ENCODE peak calls at places on chromosome 1, in five cellular contexts. Y, P, G, N and H are unnamed samples. For H3K27me3, the result is how much of the 10 kb centered on the place peaks cover.

GRCh38 chr1:64172458-64172983 is 30.9 kb upstream of the UBE2U start:
- DNase-seq in Y (no peak), P (no peak), G (peak), N (no peak), H (no peak)

GRCh38 chr1:9721606-9722377 is 70.3 kb downstream of the PIK3CD start:
- DNase-seq in Y (peak), P (no peak), G (peak), N (no peak), H (no peak)

GRCh38 chr1:109370712-109371270 is 26.9 kb downstream of the SORT1 start:
- DNase-seq in Y (no peak), P (no peak), G (no peak), N (no peak), H (no peak)

GRCh38 chr1:239861985-239862384 is 229.7 kb upstream of the FMN2 start:
- DNase-seq in Y (no peak), P (no peak), G (no peak), N (no peak), H (no peak)

GRCh38 chr1:74513396-74513795 is 985 bp upstream of the LRRC53 start:
- DNase-seq in Y (no peak), P (no peak), G (no peak), N (no peak), H (no peak)

GRCh38 chr1:150093805-150094204 is 26.2 kb downstream of the VPS45 start:
- DNase-seq in Y (no peak), P (no peak), G (no peak), N (no peak), H (no peak)

GRCh38 chr1:179953974-179954493 is 576 bp upstream of the CEP350 start:
- DNase-seq in Y (no peak), P (no peak), G (peak), N (peak), H (no peak)

GRCh38 chr1:95888877-95889799 is 655.1 kb downstream of the RWDD3 start:
- DNase-seq in Y (no peak), P (no peak), G (no peak), N (no peak), H (no peak)

GRCh38 chr1:247110627-247111258 is 6.6 kb upstream of the ZNF669 start:
- DNase-seq in Y (no peak), P (no peak), G (peak), N (no peak), H (no peak)

GRCh38 chr1:51088474-51088873 is 13.6 kb upstream of the C1orf185 start:
- DNase-seq in Y (no peak), P (no peak), G (no peak), N (no peak), H (no peak)

GRCh38 chr1:190478193-190479007 is 736 bp upstream of the BRINP3 start:
- DNase-seq in Y (no peak), P (no peak), G (peak), N (no peak), H (no peak)

GRCh38 chr1:174795806-174796205 is 203.9 kb upstream of the CACYBP start:
- DNase-seq in Y (no peak), P (no peak), G (no peak), N (no peak), H (no peak)

GRCh38 chr1:245871881-245872280 is 635.2 kb downstream of the SMYD3 start:
- DNase-seq in Y (no peak), P (no peak), G (no peak), N (no peak), H (no peak)

GRCh38 chr1:248127653-248128052 is 17.3 kb upstream of the OR2M5 start:
- DNase-seq in Y (no peak), P (no peak), G (no peak), N (no peak), H (no peak)

GRCh38 chr1:159229896-159230295 is 25.2 kb downstream of the ACKR1 start:
- DNase-seq in Y (no peak), P (no peak), G (no peak), N (no peak), H (no peak)

GRCh38 chr1:209756608-209757445 is 974 bp downstream of the TRAF3IP3 start:
- DNase-seq in Y (peak), P (no peak), G (no peak), N (no peak), H (no peak)

GRCh38 chr1:212260557-212261342 is 24.5 kb upstream of the PPP2R5A start:
- DNase-seq in Y (no peak), P (no peak), G (peak), N (no peak), H (no peak)

GRCh38 chr1:231334079-231334666 is 3.5 kb downstream of the EXOC8 start:
- DNase-seq in Y (no peak), P (no peak), G (no peak), N (no peak), H (no peak)

GRCh38 chr1:960371-961131 is at the start of gene KLHL17:
- DNase-seq in Y (peak), P (peak), G (peak), N (peak), H (peak)

GRCh38 chr1:77412069-77412793 is 130.4 kb downstream of the AK5 start:
- DNase-seq in Y (no peak), P (no peak), G (no peak), N (no peak), H (no peak)

GRCh38 chr1:214603819-214604252 is 841 bp downstream of the CENPF start:
- DNase-seq in Y (no peak), P (no peak), G (no peak), N (no peak), H (no peak)

GRCh38 chr1:212167098-212167497 is 118.1 kb upstream of the PPP2R5A start:
- DNase-seq in Y (no peak), P (peak), G (no peak), N (no peak), H (no peak)

GRCh38 chr1:55718758-55719671 is 503.9 kb upstream of the USP24 start:
- DNase-seq in Y (no peak), P (peak), G (peak), N (peak), H (peak)

GRCh38 chr1:61642475-61643232 is 82.3 kb downstream of the TM2D1 start:
- DNase-seq in Y (no peak), P (no peak), G (no peak), N (no peak), H (no peak)

GRCh38 chr1:89910780-89911179 is 84.1 kb upstream of the ZNF326 start:
- DNase-seq in Y (no peak), P (no peak), G (no peak), N (no peak), H (no peak)

GRCh38 chr1:11523261-11523660 is 44.3 kb downstream of the DISP3 start:
- DNase-seq in Y (no peak), P (no peak), G (no peak), N (no peak), H (no peak)

GRCh38 chr1:201912832-201913231 is 24.1 kb downstream of the SHISA4 start:
- DNase-seq in Y (no peak), P (no peak), G (peak), N (no peak), H (no peak)

GRCh38 chr1:97070366-97070765 is 348.8 kb downstream of the PTBP2 start:
- DNase-seq in Y (no peak), P (no peak), G (no peak), N (no peak), H (no peak)

GRCh38 chr1:234536756-234537155 is 57.8 kb upstream of the TARBP1 start:
- DNase-seq in Y (no peak), P (no peak), G (no peak), N (no peak), H (no peak)

GRCh38 chr1:19210772-19211549 is 895 bp upstream of the UBR4 start:
- DNase-seq in Y (no peak), P (no peak), G (no peak), N (peak), H (no peak)

GRCh38 chr1:19730793-19731192 is 66.1 kb downstream of the HTR6 start:
- DNase-seq in Y (no peak), P (no peak), G (no peak), N (no peak), H (no peak)

GRCh38 chr1:229372251-229372650 is 29.4 kb upstream of the CCSAP start:
- DNase-seq in Y (no peak), P (no peak), G (no peak), N (no peak), H (no peak)

GRCh38 chr1:27878787-27879335 is 6.5 kb downstream of the THEMIS2 start:
- DNase-seq in Y (no peak), P (no peak), G (no peak), N (no peak), H (no peak)

GRCh38 chr1:205056188-205056611 is 13.2 kb downstream of the CNTN2 start:
- DNase-seq in Y (no peak), P (no peak), G (no peak), N (no peak), H (no peak)
- H3K27me3 ChIP-seq in Y (under half), P (half or more), G (under half), N (under half), H (under half)

GRCh38 chr1:36560177-36560576 is 77.5 kb upstream of the CSF3R start:
- DNase-seq in Y (no peak), P (no peak), G (no peak), N (no peak), H (peak)
- H3K27me3 ChIP-seq in Y (under half), P (half or more), G (under half), N (under half), H (under half)

DNA sequence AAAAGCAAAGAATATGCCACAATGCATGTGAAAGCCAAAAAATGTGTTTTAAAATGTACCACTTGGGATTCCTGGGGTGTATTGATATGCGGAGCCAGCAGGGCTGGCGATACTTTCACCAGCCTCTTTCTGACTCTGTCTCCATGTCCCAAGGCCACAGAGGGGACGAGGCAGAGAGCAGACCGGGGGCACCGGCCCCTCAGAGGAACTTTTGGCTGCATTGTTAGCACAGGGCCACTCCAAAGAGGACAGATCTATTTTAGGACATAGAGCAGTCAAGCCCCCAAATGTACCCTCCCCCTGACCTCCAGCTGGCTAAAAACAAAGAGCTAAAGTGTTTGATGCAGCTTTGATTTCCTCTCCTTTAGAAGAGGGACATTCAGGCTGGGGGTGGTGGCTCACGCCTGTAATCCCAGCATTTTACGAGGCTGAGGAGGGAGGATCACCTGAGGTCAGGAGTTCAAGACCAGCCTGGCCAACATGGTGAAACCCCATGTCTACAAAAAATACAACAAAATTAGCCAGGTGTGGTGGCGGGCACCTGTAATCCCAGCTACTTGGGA is 25.6 kb upstream of the ZNF436 start:
- DNase-seq in Y (no peak), P (no peak), G (no peak), N (no peak), H (no peak)
- H3K27me3 ChIP-seq in Y (under half), P (under half), G (under half), N (under half), H (under half)

GRCh38 chr1:112717263-112717662 is 2.1 kb upstream of the PPM1J start:
- DNase-seq in Y (no peak), P (no peak), G (no peak), N (no peak), H (no peak)

GRCh38 chr1:112713466-112714312 is 1.4 kb downstream of the PPM1J start:
- DNase-seq in Y (no peak), P (no peak), G (no peak), N (no peak), H (peak)

GRCh38 chr1:112715264-112716053 is at the start of gene PPM1J:
- DNase-seq in Y (peak), P (peak), G (peak), N (peak), H (peak)

GRCh38 chr1:112714313-112715263 is 544 bp downstream of the PPM1J start:
- DNase-seq in Y (no peak), P (no peak), G (peak), N (no peak), H (peak)

DNA sequence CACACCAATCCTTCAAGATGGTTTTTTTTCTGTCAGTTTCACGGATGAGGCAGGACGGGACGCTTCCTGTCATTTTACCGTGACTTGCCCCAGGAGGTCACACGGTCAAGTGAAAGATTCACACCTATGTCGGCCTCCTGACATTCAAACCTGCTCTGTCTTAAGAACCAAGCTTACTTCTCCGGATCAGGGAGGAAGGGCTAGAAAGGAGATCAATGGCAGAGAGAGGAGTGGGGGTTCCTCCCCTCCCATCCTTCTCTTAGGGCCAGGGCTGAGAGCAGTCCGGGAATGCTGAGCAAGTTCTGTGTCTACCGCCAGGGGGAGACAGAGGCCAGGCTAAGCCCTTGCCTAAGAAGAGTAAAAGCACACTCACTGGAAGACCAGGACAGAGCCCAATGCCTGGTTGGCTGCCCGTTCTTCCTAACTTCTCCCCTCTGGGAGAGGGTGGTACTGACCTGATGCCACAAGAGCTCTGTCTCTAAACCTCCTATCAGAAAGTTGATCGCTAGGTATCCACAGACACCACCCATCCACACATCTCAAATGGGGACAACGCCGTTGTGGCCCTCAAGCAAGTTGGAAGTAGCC is 1.1 kb upstream of the PPM1J start:
- DNase-seq in Y (peak), P (peak), G (peak), N (peak), H (peak)
- H3K27me3 ChIP-seq in Y (under half), P (under half), G (under half), N (under half), H (under half)

DNA sequence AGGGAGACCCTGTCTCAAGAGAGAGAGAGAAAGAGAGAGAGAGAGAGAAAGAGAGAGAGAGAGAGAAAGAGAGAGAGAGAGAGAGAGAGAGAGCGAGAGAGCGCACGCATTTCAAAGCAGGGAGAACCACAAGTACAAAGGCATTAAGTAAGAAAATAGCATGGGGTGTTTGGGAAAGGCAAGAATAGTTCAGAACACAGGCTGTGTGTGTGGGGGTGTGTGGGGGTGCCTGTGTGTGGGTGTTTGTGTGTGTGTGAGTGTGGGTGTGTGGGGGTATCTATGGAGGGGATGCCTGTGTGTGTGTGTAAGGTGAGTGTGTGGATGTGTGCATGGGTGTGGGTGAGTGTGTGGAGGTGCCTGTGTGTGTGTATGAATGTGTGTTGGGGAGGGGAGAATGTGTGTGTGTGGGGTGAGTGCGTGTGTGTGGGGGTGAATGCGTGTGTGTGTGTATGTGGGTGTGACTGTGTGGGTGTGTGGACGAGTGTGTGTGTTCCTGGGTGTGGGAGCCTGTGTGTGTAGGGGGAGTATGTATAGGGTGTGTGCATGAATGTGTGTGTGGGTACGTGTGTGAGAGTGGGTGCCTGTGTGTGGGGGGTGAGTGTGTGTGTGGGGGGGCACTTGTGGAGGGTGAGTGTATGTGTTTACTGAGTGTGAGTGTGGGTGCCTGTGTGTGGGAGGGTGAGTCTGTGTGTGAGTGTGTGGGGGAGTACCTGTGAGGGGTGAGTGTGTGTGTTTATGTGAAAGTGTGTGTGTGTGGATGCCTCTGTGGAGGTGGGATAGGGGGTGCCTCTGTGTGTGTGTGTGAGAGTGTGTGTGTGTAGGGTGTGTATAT is 19.1 kb upstream of the HDAC1 start:
- DNase-seq in Y (no peak), P (no peak), G (no peak), N (no peak), H (no peak)
- H3K27me3 ChIP-seq in Y (under half), P (half or more), G (under half), N (under half), H (under half)

DNA sequence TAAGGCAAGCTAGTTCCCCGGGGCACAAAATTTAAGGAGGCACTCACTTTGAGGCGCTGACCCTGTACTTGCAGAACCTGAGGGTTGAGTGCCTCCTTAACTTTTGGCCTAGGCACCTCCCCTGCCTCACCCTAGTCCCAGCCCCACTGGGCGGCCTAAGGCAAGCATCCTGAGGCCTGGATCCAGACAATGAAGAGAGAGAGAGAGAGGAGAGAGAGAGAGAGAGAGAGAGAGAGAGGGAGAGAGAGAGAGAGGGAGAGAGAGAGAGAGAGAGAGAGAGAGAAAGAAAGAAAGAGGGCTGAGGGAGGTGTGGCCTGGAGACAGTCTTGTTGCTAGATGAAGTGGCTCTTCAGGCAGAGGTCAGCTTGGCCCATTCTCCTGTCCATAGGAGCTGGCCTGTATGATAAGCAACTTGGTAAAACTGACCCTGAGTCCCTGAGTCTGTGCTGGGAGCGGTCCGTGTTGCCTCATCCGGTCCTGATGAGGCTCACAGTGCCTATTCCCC is 7.4 kb upstream of the LRRN2 start:
- DNase-seq in Y (no peak), P (no peak), G (no peak), N (no peak), H (no peak)
- H3K27me3 ChIP-seq in Y (under half), P (half or more), G (under half), N (under half), H (under half)

DNA sequence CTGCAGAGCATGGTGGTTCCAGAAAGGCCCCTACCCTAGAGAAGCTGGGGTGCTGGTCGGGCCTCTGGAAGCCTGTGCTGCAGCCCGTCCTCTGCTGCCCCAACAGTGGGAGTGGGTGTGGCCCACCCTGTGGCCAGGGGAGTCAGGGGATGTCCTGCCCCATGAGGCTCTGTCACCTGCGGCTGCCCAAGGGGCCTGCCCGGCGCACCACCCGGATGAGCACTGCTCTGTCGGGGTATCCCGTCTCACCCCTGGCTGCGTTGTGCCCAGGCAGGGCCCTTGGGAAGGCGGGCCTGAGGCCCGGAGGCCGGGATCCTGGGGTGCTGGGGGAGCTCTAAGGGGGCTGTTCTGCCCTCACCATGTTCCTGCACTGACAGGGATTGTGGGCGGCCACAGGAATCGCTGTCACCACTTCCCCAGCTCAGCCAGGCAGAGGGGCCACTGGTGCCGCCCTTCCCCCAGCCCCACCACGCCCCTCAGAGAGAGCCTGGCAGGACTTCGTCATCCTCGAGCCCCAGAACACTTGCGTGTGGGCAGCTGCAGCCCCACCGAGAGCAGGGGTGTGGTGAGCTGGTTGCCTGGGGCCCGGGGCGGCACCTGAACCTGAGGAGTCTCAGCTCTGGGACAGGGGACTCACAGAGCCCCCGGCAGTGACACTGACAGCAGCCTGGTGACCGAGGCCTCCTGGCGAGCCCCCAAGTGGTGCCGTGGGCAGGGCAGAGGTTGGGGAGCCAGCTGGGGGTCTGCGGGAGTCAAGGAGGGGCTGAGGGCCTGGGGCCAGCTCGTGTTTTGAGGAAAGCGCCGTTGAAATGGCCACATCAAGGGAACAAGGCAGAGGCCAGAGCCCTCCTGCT is 20.2 kb downstream of the PANK4 start:
- DNase-seq in Y (no peak), P (no peak), G (no peak), N (no peak), H (no peak)
- H3K27me3 ChIP-seq in Y (under half), P (under half), G (under half), N (under half), H (half or more)